ENCODE peak calls at places on chromosomes 2 and 18, in four cellular contexts. X is breast epithelium, F is heart left ventricle, V is hepatocyte. C is an unnamed sample.

GRCh38 chr2:147740211-147740927 is 104.5 kb upstream of the ACVR2A start:
- DNase-seq in X (no peak), F (no peak), V (no peak), C (no peak)

GRCh38 chr2:163043201-163043600 is 204.6 kb upstream of the KCNH7 start:
- DNase-seq in X (no peak), F (no peak), V (no peak), C (no peak)

GRCh38 chr2:174603280-174603679 is 5.7 kb upstream of the WIPF1 start:
- DNase-seq in X (no peak), F (peak; percentile 59), V (no peak), C (peak; percentile 35)

GRCh38 chr2:74991977-74992376 is 33.5 kb downstream of the POLE4 start:
- DNase-seq in X (no peak), F (no peak), V (peak; percentile 68), C (no peak)

GRCh38 chr2:32699151-32699550 is 71.3 kb downstream of the TTC27 start:
- DNase-seq in X (no peak), F (no peak), V (no peak), C (no peak)

GRCh38 chr2:166090346-166090745 is 37.5 kb downstream of the SCN1A start:
- DNase-seq in X (no peak), F (no peak), V (no peak), C (no peak)

GRCh38 chr2:106163948-106164580 is 30.0 kb downstream of the UXS1 start:
- DNase-seq in X (no peak), F (no peak), V (peak; percentile 70), C (no peak)

GRCh38 chr2:10434885-10435419 is 13.2 kb downstream of the ODC1 start:
- DNase-seq in X (peak; percentile 64), F (peak; percentile 75), V (peak; percentile 89), C (no peak)

GRCh38 chr2:158967731-158968395 is 577 bp upstream of the TANC1 start:
- DNase-seq in X (peak; percentile 52), F (peak; percentile 68), V (peak; percentile 64), C (peak; percentile 72)

GRCh38 chr2:225428360-225428759 is 28.9 kb downstream of the NYAP2 start:
- DNase-seq in X (no peak), F (no peak), V (no peak), C (no peak)

GRCh38 chr2:160459543-160460332 is 33.9 kb downstream of the RBMS1 start:
- DNase-seq in X (no peak), F (no peak), V (no peak), C (no peak)

GRCh38 chr2:39158351-39158750 is 37.5 kb upstream of the SOS1 start:
- DNase-seq in X (no peak), F (no peak), V (no peak), C (no peak)

GRCh38 chr2:177249038-177249437 is 15.5 kb downstream of the NFE2L2 start:
- DNase-seq in X (no peak), F (no peak), V (no peak), C (no peak)
- H3K4me1 ChIP-seq in X (peaks cover 4% of the 10 kb centered on the region), F (peaks cover 98% of the 10 kb centered on the region), V (peaks cover 43% of the 10 kb centered on the region), C (peaks cover 6% of the 10 kb centered on the region)

DNA sequence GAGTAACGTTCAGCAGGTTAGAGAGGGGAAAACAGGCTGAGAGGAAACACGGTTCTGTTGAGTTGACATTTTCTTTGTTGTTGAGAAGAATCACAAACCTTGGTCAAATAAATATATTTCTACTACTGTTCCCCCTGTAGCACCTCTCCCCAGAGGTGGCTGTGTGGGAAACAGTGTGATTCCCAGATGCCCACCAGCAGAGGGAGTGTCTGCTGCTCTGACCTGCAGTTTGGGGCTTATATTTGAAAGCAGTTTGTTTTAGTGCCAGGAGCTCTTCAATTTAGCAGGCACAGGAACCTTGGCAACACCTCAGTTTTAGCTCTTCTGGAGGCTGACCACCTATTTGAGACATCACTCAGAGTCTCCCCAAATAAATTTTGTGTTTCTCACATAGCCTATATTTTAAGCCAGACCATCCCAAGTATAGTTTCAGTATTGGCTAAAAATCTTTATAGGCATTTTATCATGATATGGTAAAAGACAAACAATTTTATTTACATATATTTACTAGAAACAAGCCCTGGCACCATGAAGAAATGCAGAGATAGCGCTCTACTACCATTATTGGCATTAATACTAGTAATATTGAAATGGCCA is 75.7 kb downstream of the PIK3C3 start:
- DNase-seq in X (no peak), F (no peak), V (peak; percentile 34), C (no peak)
- TF ChIP-seq CTCF in X (no peak), F (peak; percentile 24), V (peak; percentile 47), C (no peak)

GRCh38 chr18:38940475-38940862 is 1374.9 kb upstream of the CELF4 start:
- DNase-seq in X (no peak), F (no peak), V (no peak), C (no peak)

GRCh38 chr18:38944446-38945024 is 1378.9 kb upstream of the CELF4 start:
- DNase-seq in X (no peak), F (no peak), V (no peak), C (no peak)

GRCh38 chr18:38940863-38941531 is 1375.4 kb upstream of the CELF4 start:
- DNase-seq in X (no peak), F (no peak), V (peak; percentile 69), C (no peak)
- H3K4me3 ChIP-seq in X (no peak overlapping the region), F (no peak overlapping the region), V (no peak overlapping the region), C (no peak overlapping the region)

GRCh38 chr2:43515807-43516497 is 79.9 kb downstream of the THADA start:
- DNase-seq in X (no peak), F (no peak), V (no peak), C (no peak)
- H3K4me1 ChIP-seq in X (peaks cover 4% of the 10 kb centered on the region), F (peaks cover 58% of the 10 kb centered on the region), V (no peaks in the 10 kb centered on the region), C (peaks cover 18% of the 10 kb centered on the region)

GRCh38 chr18:23837591-23837990 is 148.3 kb downstream of the LAMA3 start:
- DNase-seq in X (no peak), F (no peak), V (no peak), C (no peak)

GRCh38 chr18:23838233-23838632 is 149.0 kb downstream of the LAMA3 start:
- DNase-seq in X (no peak), F (no peak), V (no peak), C (no peak)

GRCh38 chr18:23842305-23842704 is 153.1 kb downstream of the LAMA3 start:
- DNase-seq in X (no peak), F (no peak), V (no peak), C (no peak)

GRCh38 chr18:23835506-23835905 is 146.3 kb downstream of the LAMA3 start:
- DNase-seq in X (no peak), F (no peak), V (no peak), C (no peak)

DNA sequence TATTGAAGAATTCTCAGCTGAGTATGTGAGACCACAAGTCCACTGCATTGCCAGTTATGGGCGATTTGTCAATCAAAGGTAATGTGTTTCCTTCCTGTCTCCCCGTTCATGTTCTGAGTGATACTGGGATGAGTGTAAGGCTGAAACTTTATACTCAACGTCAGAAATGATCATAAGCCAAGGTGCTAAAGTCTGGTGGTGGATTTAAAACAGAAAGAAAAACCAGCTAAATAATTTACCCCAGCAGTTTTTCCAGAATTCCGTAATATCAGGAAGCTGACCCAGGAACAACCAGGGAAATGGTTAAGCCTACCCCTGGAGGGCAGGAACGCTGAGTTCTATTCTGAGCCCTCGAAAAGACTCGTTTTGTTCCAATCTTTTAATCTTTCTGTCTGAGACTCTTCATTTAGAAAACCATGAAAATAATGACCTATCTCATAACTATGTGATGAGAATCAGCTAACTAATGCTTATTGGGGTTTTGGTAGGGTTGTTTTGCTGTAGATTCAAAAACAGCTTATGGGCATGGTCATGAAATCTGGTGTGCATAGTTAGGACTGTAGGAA is 149.6 kb downstream of the LAMA3 start:
- DNase-seq in X (no peak), F (no peak), V (no peak), C (no peak)
- TF ChIP-seq CTCF in X (no peak), F (no peak), V (no peak), C (no peak)

DNA sequence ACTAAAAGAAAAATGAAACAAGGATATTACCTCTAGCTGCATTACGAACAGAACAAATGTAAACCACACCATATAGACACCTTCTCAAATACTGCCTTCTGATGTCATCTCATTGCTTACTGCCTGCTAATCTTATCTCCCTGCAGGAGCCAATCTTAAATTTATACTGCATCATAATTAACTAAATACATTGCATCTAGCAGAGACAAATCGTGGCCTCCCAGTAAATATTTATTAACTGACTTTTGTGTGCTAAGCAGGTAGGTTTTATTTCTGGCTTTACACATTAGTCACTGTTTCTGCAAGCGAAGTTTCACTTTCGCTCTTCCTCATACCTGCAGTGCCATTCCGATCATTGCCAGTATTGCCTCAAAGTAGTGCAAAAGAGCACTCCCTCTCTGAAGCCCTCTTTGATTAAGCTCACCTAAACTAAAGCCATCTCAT is 67.5 kb downstream of the SPATS2L start:
- DNase-seq in X (no peak), F (no peak), V (peak; percentile 56), C (no peak)
- H3K4me3 ChIP-seq in X (no peak overlapping the region), F (no peak overlapping the region), V (no peak overlapping the region), C (no peak overlapping the region)

GRCh38 chr2:137991078-137991477 is 26.8 kb downstream of the HNMT start:
- DNase-seq in X (no peak), F (no peak), V (no peak), C (no peak)
- H3K4me1 ChIP-seq in X (no peaks in the 10 kb centered on the region), F (no peaks in the 10 kb centered on the region), V (no peaks in the 10 kb centered on the region), C (no peaks in the 10 kb centered on the region)

DNA sequence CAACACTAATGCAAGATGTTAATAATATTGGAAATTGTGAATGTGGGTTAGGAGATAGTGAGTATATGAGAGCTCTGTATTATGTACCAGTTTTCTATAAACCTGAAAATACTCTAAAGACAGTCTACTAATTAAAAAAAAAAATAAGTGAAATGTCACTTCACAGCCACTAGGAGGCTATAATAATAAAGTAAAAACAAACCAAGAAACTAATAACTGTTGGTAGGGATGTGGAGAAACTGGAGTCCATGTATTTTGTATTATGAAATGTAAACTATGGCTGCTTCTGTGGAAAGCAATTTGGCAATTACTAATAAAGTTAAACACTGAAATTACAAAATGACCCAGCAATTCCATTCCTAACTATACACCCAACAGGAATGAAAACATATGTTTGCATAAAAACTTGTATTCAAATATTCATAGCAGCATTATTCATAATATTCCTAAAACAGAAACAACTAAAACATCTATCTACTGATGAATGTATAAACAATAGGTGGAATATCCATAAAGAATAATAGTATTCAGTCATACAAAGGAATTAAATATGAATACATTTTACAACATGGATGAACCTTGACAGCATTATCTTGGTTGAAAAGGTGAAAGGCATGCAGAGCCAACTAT is 36.2 kb downstream of the CCDC178 start:
- DNase-seq in X (no peak), F (no peak), V (no peak), C (no peak)
- TF ChIP-seq CTCF in X (no peak), F (peak; percentile 12), V (peak; percentile 40), C (no peak)

C was measured in ascending aorta.